ENCODE peak calls at places on chromosomes 6 and 20, in seven cellular contexts. E is T-helper 1 cell, T is epithelial cell of esophagus, N is AG08396, Y is PC-3, B is NCI-H510A, W is HFFc6. L is an unnamed sample.

GRCh38 chr6:17714879-17715860 is 8.4 kb upstream of the NUP153 start:
- DNase-seq in N (peak), B (no peak), T (peak), Y (peak), W (peak), E (no peak), L (no peak)

GRCh38 chr6:138028893-138029292 is 78.3 kb downstream of the PERP start:
- DNase-seq in Y (peak), W (no peak), N (no peak), T (peak), B (no peak), E (no peak), L (no peak)

GRCh38 chr6:117557951-117558350 is 44.4 kb downstream of the GOPC start:
- DNase-seq in N (no peak), T (no peak), Y (no peak), W (no peak), E (no peak), B (no peak), L (no peak)

GRCh38 chr6:126628125-126628524 is 288.2 kb downstream of the CENPW start:
- DNase-seq in B (no peak), E (no peak), T (no peak), W (no peak), Y (no peak), N (no peak), L (no peak)

GRCh38 chr6:35016417-35017221 is 124.5 kb downstream of the TCP11 start:
- DNase-seq in E (no peak), W (peak), T (no peak), B (no peak), N (peak), Y (no peak), L (no peak)

GRCh38 chr6:49328051-49328450 is 135.0 kb downstream of the MMUT start:
- DNase-seq in N (no peak), E (no peak), B (no peak), T (no peak), Y (no peak), W (no peak), L (no peak)

GRCh38 chr20:44384423-44385027 is 29.0 kb downstream of the HNF4A start:
- DNase-seq in E (peak), B (peak), N (peak), Y (peak), T (peak), W (peak), L (peak)

GRCh38 chr6:35710241-35710847 is 21.6 kb upstream of the FKBP5 start:
- DNase-seq in W (no peak), Y (peak), E (no peak), B (no peak), N (no peak), T (peak), L (no peak)

GRCh38 chr6:158926429-158926828 is 73.6 kb downstream of the RSPH3 start:
- DNase-seq in N (no peak), E (no peak), T (peak), B (no peak), W (peak), Y (peak), L (no peak)

L was measured in NCI-H2107.